ENCODE peak calls at places on chromosomes 3 and 15, in nine cellular contexts. H, J, R, O, K, L, D, U and G are unnamed samples. For H3K4me1, the result is how much of the 10 kb centered on the place peaks cover.

GRCh38 chr3:141828487-141829284 is 47.8 kb upstream of the ATP1B3 start:
- DNase-seq in R (peak), D (no peak), H (peak), J (peak), U (no peak), L (no peak), K (peak), O (peak), G (no peak)

GRCh38 chr3:101702726-101703125 is 16.2 kb upstream of the RPL24 start:
- DNase-seq in D (no peak), R (no peak), J (no peak), O (no peak), H (no peak), U (no peak), L (no peak), K (no peak), G (no peak)

GRCh38 chr3:4750306-4751056 is 228.8 kb upstream of the BHLHE40 start:
- DNase-seq in K (no peak), H (no peak), J (peak), L (no peak), R (peak), U (peak), D (no peak), O (no peak), G (no peak)

GRCh38 chr3:121844892-121845291 is 9.9 kb downstream of the EAF2 start:
- DNase-seq in O (no peak), D (no peak), L (no peak), R (no peak), J (no peak), K (no peak), H (no peak), U (no peak), G (no peak)

GRCh38 chr3:46895204-46895660 is 17.7 kb downstream of the PTH1R start:
- DNase-seq in K (peak), U (peak), O (peak), J (peak), R (peak), D (peak), H (peak), L (peak), G (peak)

GRCh38 chr15:101611580-101612299 is 40.4 kb downstream of the TM2D3 start:
- DNase-seq in J (no peak), R (no peak), O (no peak), K (no peak), U (no peak), H (no peak), D (no peak), L (no peak), G (no peak)

GRCh38 chr3:166575166-166575565 is 737.9 kb upstream of the BCHE start:
- DNase-seq in J (no peak), H (no peak), O (no peak), D (no peak), U (no peak), L (no peak), R (no peak), K (no peak), G (no peak)

GRCh38 chr3:118128886-118129285 is 905.8 kb downstream of the IGSF11 start:
- DNase-seq in K (no peak), J (peak), O (no peak), U (no peak), L (no peak), H (no peak), R (no peak), D (no peak), G (no peak)

GRCh38 chr3:75001330-75001729 is 386.9 kb upstream of the CNTN3 start:
- DNase-seq in L (no peak), U (no peak), H (no peak), D (no peak), J (peak), K (no peak), O (no peak), R (no peak), G (no peak)

GRCh38 chr3:45608296-45608695 is 13.7 kb downstream of the LIMD1 start:
- DNase-seq in L (no peak), K (no peak), O (no peak), D (no peak), U (no peak), H (no peak), J (no peak), R (no peak), G (no peak)

GRCh38 chr3:9703736-9704342 is at the start of gene CPNE9:
- DNase-seq in O (no peak), L (no peak), U (no peak), D (no peak), R (no peak), H (peak), J (no peak), K (no peak), G (no peak)

GRCh38 chr3:129673012-129673411 is 66.5 kb upstream of the PLXND1 start:
- DNase-seq in K (no peak), U (no peak), H (no peak), R (peak), O (no peak), D (no peak), L (no peak), J (no peak), G (no peak)

GRCh38 chr3:34364345-34364744 is 565.9 kb downstream of the PDCD6IP start:
- DNase-seq in U (no peak), D (no peak), L (peak), R (no peak), K (no peak), H (no peak), J (no peak), O (no peak), G (no peak)

GRCh38 chr3:16182183-16182582 is 7.7 kb downstream of the GALNT15 start:
- DNase-seq in K (no peak), H (no peak), U (no peak), O (no peak), D (no peak), L (no peak), J (peak), R (no peak), G (no peak)

GRCh38 chr15:65937476-65937875 is 68.2 kb downstream of the RAB11A start:
- DNase-seq in L (no peak), H (peak), K (no peak), O (peak), R (peak), U (no peak), J (peak), D (no peak), G (no peak)

GRCh38 chr3:191473766-191474198 is 12.8 kb downstream of the PYDC2 start:
- DNase-seq in R (no peak), H (no peak), L (no peak), D (no peak), U (no peak), J (no peak), K (no peak), O (no peak), G (no peak)

GRCh38 chr3:123113889-123114450 is 47.1 kb downstream of the PDIA5 start:
- DNase-seq in J (no peak), D (no peak), K (no peak), L (no peak), H (no peak), U (no peak), O (no peak), R (no peak), G (no peak)

GRCh38 chr3:126442099-126442848 is 33.4 kb downstream of the ZXDC start:
- DNase-seq in U (peak), O (peak), R (peak), J (peak), L (no peak), D (no peak), K (no peak), H (peak), G (peak)

GRCh38 chr3:121855555-121855954 is 20.5 kb downstream of the EAF2 start:
- DNase-seq in O (no peak), D (no peak), H (no peak), K (no peak), R (no peak), L (no peak), J (no peak), U (no peak), G (no peak)

GRCh38 chr3:42699511-42699971 is 3.1 kb downstream of the HHATL start:
- DNase-seq in J (no peak), R (no peak), H (no peak), D (no peak), O (peak), U (no peak), L (no peak), K (no peak), G (no peak)

GRCh38 chr3:7800006-7800780 is 701.4 kb upstream of the LMCD1 start:
- DNase-seq in L (no peak), H (no peak), R (no peak), K (no peak), O (no peak), D (no peak), J (no peak), U (no peak), G (no peak)

GRCh38 chr15:35980719-35981118 is 434.8 kb upstream of the DPH6 start:
- DNase-seq in O (no peak), K (no peak), L (no peak), R (no peak), D (no peak), J (peak), H (no peak), U (no peak), G (no peak)

GRCh38 chr3:127070776-127071175 is 87.9 kb downstream of the PLXNA1 start:
- DNase-seq in L (no peak), R (no peak), H (no peak), D (no peak), O (no peak), U (peak), J (no peak), K (no peak), G (no peak)

GRCh38 chr3:185465471-185465870 is 33.4 kb downstream of the TMEM41A start:
- DNase-seq in J (no peak), K (no peak), U (no peak), L (no peak), O (no peak), R (no peak), H (no peak), D (no peak), G (no peak)

GRCh38 chr3:44886561-44886960 is 12.2 kb downstream of the TGM4 start:
- DNase-seq in U (no peak), J (no peak), L (no peak), R (no peak), O (no peak), K (no peak), D (peak), H (no peak), G (no peak)

GRCh38 chr3:183949690-183950089 is 65.0 kb upstream of the PARL start:
- DNase-seq in H (no peak), U (no peak), K (no peak), L (no peak), O (no peak), D (no peak), J (no peak), R (no peak), G (no peak)

GRCh38 chr3:111594781-111595180 is 365 bp downstream of the ZBED2 start:
- DNase-seq in U (no peak), R (no peak), J (no peak), K (no peak), H (no peak), L (no peak), O (no peak), D (no peak), G (no peak)

GRCh38 chr15:57462391-57462790 is 86.1 kb downstream of the CGNL1 start:
- DNase-seq in L (no peak), O (no peak), D (no peak), U (no peak), H (no peak), K (no peak), J (peak), R (no peak), G (no peak)

GRCh38 chr3:182597621-182598041 is 195.7 kb upstream of the ATP11B start:
- DNase-seq in K (no peak), U (no peak), J (no peak), O (no peak), H (no peak), L (no peak), R (no peak), D (no peak), G (no peak)

DNA sequence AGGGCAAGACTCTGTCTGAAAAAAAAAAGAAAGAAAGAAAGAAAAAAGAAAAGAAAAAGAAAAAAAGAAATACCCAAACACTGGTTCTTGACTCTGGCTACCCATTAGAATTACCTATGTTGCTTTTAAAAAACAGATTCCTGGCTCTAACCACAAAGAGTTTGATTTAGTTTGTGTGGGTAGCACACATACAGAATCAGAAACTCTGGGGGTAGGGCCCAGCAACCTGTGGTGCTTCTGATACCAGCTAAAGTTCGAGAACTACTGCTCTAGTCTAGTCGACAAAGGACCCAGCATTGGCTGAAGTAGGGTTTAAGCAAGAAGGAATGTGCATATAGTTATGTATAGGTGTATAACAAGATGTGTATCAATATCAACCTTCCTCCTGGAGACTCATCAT is 392.7 kb downstream of the EFHB start:
- DNase-seq in K (no peak), D (no peak), H (no peak), L (no peak), U (no peak), O (no peak), J (no peak), R (no peak), G (no peak)
- H3K4me1 ChIP-seq in K (under half), D (under half), H (under half), L (under half), U (under half), O (under half), J (under half), R (under half), G (under half)

GRCh38 chr3:99877180-99877579 is 59.5 kb downstream of the CMSS1 start:
- DNase-seq in O (no peak), H (no peak), R (no peak), D (no peak), K (no peak), L (no peak), J (no peak), U (no peak), G (no peak)

GRCh38 chr3:99875573-99875924 is 57.9 kb downstream of the CMSS1 start:
- DNase-seq in K (no peak), H (no peak), U (no peak), J (peak), O (no peak), R (no peak), D (no peak), L (no peak), G (no peak)

GRCh38 chr3:99875925-99876781 is 58.5 kb downstream of the CMSS1 start:
- DNase-seq in R (peak), J (peak), K (peak), U (peak), D (peak), H (peak), O (peak), L (no peak), G (peak)

GRCh38 chr3:99879275-99879674 is 61.6 kb downstream of the CMSS1 start:
- DNase-seq in R (no peak), J (no peak), K (no peak), O (no peak), L (no peak), U (no peak), H (no peak), D (no peak), G (no peak)

GRCh38 chr3:99878005-99878404 is 60.3 kb downstream of the CMSS1 start:
- DNase-seq in H (no peak), O (no peak), K (no peak), L (no peak), J (peak), D (no peak), R (no peak), U (no peak), G (no peak)
- H3K27ac ChIP-seq in H (no peak), O (peak), K (peak), L (no peak), J (no peak), D (no peak), R (peak), U (no peak), G (peak)

GRCh38 chr15:80151148-80151547 is 1.7 kb upstream of the FAH start:
- DNase-seq in K (no peak), H (no peak), L (no peak), D (no peak), O (no peak), R (no peak), U (no peak), J (no peak), G (no peak)

GRCh38 chr15:80152896-80153876 is at the start of gene FAH:
- DNase-seq in J (peak), H (peak), U (no peak), L (no peak), K (peak), R (no peak), O (no peak), D (no peak), G (peak)

GRCh38 chr15:80153900-80154299 is 1.1 kb downstream of the FAH start:
- DNase-seq in L (no peak), H (no peak), J (peak), R (no peak), U (no peak), O (no peak), D (no peak), K (no peak), G (no peak)

GRCh38 chr15:80151576-80151975 is 1.2 kb upstream of the FAH start:
- DNase-seq in D (no peak), U (no peak), L (no peak), H (no peak), R (no peak), K (no peak), J (no peak), O (no peak), G (no peak)

GRCh38 chr15:80152180-80152895 is 461 bp upstream of the FAH start:
- DNase-seq in D (peak), L (peak), U (peak), R (peak), O (peak), H (peak), K (peak), J (peak), G (peak)
- TF ChIP-seq POLR2A in D (peak), L (no peak), U (no peak), R (no peak), O (no peak), H (no peak), K (no peak), J (no peak), G (no peak)

DNA sequence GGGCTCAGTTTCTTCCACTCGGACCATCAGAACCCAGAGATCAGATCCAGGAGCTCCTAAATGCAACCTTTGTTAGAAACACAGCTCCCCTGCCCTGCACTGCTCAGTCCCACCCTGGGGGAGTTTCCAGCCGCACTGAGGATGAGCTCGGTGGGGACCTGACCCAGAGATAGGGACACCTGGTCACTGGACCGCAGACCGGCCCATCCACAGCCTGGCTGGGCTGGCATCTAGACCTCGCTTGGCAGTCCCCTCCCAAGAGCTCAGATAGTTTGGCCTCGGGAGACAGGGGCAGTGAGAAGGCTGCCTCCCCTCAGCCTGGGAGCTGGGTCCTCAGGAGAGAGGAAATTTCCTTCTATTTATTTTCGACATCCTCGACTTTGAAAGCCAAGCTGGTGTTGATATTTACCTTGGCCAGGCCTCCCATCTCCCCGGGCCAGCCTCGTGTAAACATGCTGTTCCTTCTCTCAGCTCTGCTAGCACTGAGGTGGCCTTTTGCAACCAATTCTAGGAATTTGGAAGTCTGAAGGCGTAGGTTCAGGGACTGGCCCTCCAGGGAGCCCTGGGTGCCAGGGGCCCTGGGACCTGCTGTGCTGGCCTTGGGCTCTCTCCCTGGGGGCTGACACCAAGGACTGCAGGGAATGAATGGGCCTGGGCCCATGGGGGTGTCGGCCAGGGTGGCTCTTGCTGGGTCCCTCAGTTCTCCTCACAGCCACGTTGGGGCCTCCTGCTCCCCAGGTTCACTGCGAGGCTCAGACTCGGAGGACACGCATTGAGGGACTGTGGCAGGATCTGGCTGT is 90.1 kb downstream of the VGLL4 start:
- DNase-seq in K (no peak), J (peak), R (peak), L (no peak), O (peak), U (peak), H (peak), D (no peak), G (no peak)
- H3K4me1 ChIP-seq in K (under half), J (under half), R (under half), L (under half), O (under half), U (under half), H (under half), D (under half), G (under half)

DNA sequence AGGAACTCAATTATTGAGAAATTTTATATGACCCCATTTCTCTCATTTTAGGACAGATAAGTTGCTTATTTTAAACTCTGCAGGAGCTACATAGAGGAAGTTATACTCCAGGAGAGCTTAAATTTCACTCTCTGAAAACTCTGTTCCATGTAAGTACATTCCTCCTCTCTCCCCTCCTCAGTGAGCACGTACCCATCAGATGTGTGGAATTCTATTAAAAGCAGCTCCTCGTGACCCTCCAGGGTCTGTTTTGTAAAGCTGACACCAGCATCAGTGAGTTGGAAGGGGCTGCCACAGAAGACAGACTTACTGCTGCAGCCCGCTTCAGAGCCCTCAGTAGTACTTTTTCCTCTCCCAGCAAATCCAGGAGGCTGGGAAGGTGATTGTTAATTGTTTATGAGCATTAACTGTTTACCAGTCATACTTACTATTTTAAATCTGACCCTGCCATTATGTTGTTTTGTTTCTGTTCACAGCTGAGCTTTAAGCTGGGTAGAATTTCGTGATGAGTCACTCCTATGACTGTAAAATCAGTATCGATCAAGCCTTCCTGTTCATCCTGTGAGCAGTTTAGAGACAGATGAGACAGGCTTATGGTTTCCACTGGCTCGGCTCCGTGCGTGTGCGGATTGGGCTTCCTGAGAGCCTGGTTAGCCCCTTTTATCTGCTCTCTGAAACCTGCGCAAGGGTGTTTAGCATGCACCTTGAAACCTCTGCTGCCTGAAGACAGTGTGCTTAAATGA is 20.4 kb downstream of the IGF1R start:
- DNase-seq in U (no peak), O (no peak), K (no peak), J (peak), L (peak), D (no peak), R (no peak), H (no peak), G (no peak)
- H3K27ac ChIP-seq in U (no peak), O (peak), K (no peak), J (peak), L (no peak), D (no peak), R (peak), H (peak), G (no peak)

GRCh38 chr3:59049671-59050331 is at the start of gene CFAP20DC:
- DNase-seq in D (peak), J (peak), R (peak), U (peak), L (peak), K (peak), H (peak), O (peak), G (peak)
- TF ChIP-seq POLR2A in D (peak), J (peak), R (peak), U (peak), L (peak), K (peak), H (peak), O (peak), G (no peak)